ENCODE peak calls at places on chromosome 7, in seven cellular contexts. D, S, G, I, M, T and X are unnamed samples.

GRCh38 chr7:158422551-158423189 is 165.0 kb downstream of the PTPRN2 start:
- DNase-seq in S (no peak), I (no peak), M (no peak), T (no peak), G (no peak), D (no peak), X (no peak)

GRCh38 chr7:128809363-128809762 is 17.6 kb downstream of the CCDC136 start:
- DNase-seq in T (no peak), M (no peak), G (no peak), S (no peak), D (no peak), I (no peak), X (no peak)

GRCh38 chr7:135877799-135878198 is 99.4 kb downstream of the MTPN start:
- DNase-seq in I (peak), D (peak), S (no peak), G (peak), M (no peak), T (peak), X (peak)

GRCh38 chr7:108419961-108420360 is 36.3 kb downstream of the NRCAM start:
- DNase-seq in T (no peak), G (no peak), I (no peak), M (no peak), D (no peak), S (no peak), X (no peak)

GRCh38 chr7:12570529-12571461 is at the start of gene SCIN:
- DNase-seq in I (peak), S (peak), D (no peak), T (peak), M (peak), G (peak), X (peak)

GRCh38 chr7:158279539-158280466 is 307.8 kb downstream of the PTPRN2 start:
- DNase-seq in G (no peak), M (no peak), I (no peak), T (no peak), S (no peak), D (no peak), X (no peak)

GRCh38 chr7:17299477-17299991 is 1.1 kb downstream of the AHR start:
- DNase-seq in I (peak), G (peak), D (no peak), T (peak), M (peak), S (peak), X (no peak)

GRCh38 chr7:45421826-45422225 is 152.3 kb upstream of the ADCY1 start:
- DNase-seq in S (no peak), G (no peak), D (no peak), I (no peak), M (no peak), T (no peak), X (no peak)

GRCh38 chr7:22442187-22442886 is 57.7 kb downstream of the STEAP1B start:
- DNase-seq in D (no peak), S (no peak), T (no peak), I (no peak), G (no peak), M (no peak), X (no peak)

GRCh38 chr7:28811003-28811402 is 147.1 kb downstream of the TRIL start:
- DNase-seq in S (no peak), T (no peak), G (no peak), M (no peak), D (no peak), I (no peak), X (no peak)

GRCh38 chr7:87574630-87575029 is 26.1 kb downstream of the ABCB1 start:
- DNase-seq in M (no peak), T (peak), D (peak), S (no peak), G (peak), I (no peak), X (no peak)

GRCh38 chr7:133478591-133479135 is 225.8 kb downstream of the EXOC4 start:
- DNase-seq in D (no peak), T (no peak), G (no peak), S (no peak), I (no peak), M (no peak), X (no peak)

GRCh38 chr7:2978403-2978802 is 65.3 kb downstream of the CARD11 start:
- DNase-seq in G (no peak), T (no peak), M (peak), S (peak), I (peak), D (no peak), X (no peak)

GRCh38 chr7:98434087-98434486 is 33.2 kb upstream of the BAIAP2L1 start:
- DNase-seq in S (no peak), T (no peak), D (no peak), M (no peak), G (no peak), I (no peak), X (no peak)

GRCh38 chr7:158885624-158886023 is 29.3 kb downstream of the DYNC2I1 start:
- DNase-seq in D (peak), M (no peak), S (no peak), I (no peak), G (peak), T (no peak), X (no peak)

GRCh38 chr7:16711730-16712129 is 41.8 kb upstream of the TSPAN13 start:
- DNase-seq in D (peak), T (peak), S (no peak), M (no peak), I (no peak), G (no peak), X (no peak)

GRCh38 chr7:102042016-102042656 is 224.7 kb downstream of the CUX1 start:
- DNase-seq in I (no peak), M (no peak), S (no peak), T (peak), G (no peak), D (peak), X (peak)

GRCh38 chr7:115229401-115230083 is 307.6 kb downstream of the MDFIC start:
- DNase-seq in S (no peak), G (no peak), D (no peak), M (no peak), I (no peak), T (no peak), X (no peak)

GRCh38 chr7:98211221-98211675 is at the start of gene BHLHA15:
- DNase-seq in T (peak), D (no peak), I (peak), S (peak), G (peak), M (peak), X (no peak)

GRCh38 chr7:38660427-38661099 is 29.4 kb upstream of the AMPH start:
- DNase-seq in S (peak), I (peak), D (peak), M (peak), G (peak), T (peak), X (peak)